ENCODE peak calls at places on chromosome 14, in nine cellular contexts. Q is psoas muscle; B is AG20443; R is ELF-1; X is activated T-helper 1 cell treated with Interleukin-2 at 50 U/mL for 16 hours; J is GM04504; F is HFF-Myc; E is stimulated activated CD8-positive, alpha-beta memory T cell treated with anti-CD3 and anti-CD28 coated beads, Interleukin-4, amount 100 ng/mL, for 1 hour; O is stimulated activated CD4-positive, alpha-beta T cell treated with anti-CD3 and anti-CD28 coated beads, Interleukin-15, amount 100 ng/mL, for 24 hours. K is an unnamed sample.
A peak's percentile ranks its signal among the peaks of the same experiment; 100 is the strongest.

GRCh38 chr14:39050389-39050788 is 52.6 kb downstream of the SEC23A start:
- DNase-seq in Q (no peak), B (peak; percentile 64), R (no peak), E (no peak), O (no peak), F (peak; percentile 12), X (no peak), J (peak; percentile 53), K (peak; percentile 66)

GRCh38 chr14:21039585-21040369 is 2.4 kb upstream of the RNASE7 start:
- DNase-seq in Q (peak; percentile 70), O (no peak), J (no peak), X (no peak), R (peak; percentile 77), E (no peak), B (peak; percentile 78), F (no peak), K (no peak)

GRCh38 chr14:71415404-71415690 is 508.1 kb downstream of the PCNX1 start:
- DNase-seq in Q (no peak), F (no peak), X (no peak), J (no peak), R (no peak), O (no peak), E (no peak), B (peak; percentile 61), K (no peak)

GRCh38 chr14:49954171-49954631 is 61.3 kb downstream of the ARF6 start:
- DNase-seq in R (no peak), Q (peak; percentile 56), F (no peak), O (no peak), J (peak; percentile 48), E (no peak), B (peak; percentile 65), X (no peak), K (no peak)

GRCh38 chr14:68512088-68512487 is 280.8 kb downstream of the ZFP36L1 start:
- DNase-seq in J (peak; percentile 65), Q (no peak), F (no peak), X (no peak), E (no peak), R (no peak), B (no peak), O (no peak), K (no peak)

GRCh38 chr14:101322223-101322622 is 239.1 kb upstream of the DIO3 start:
- DNase-seq in X (no peak), J (no peak), O (no peak), E (no peak), F (no peak), B (no peak), Q (no peak), R (peak; percentile 30), K (no peak)

GRCh38 chr14:98371141-98371540 is 900.9 kb downstream of the BCL11B start:
- DNase-seq in Q (no peak), R (no peak), O (no peak), F (no peak), J (no peak), X (no peak), B (no peak), E (no peak), K (no peak)

GRCh38 chr14:49545716-49546115 is 40.5 kb downstream of the RPS29 start:
- DNase-seq in J (no peak), Q (no peak), R (peak; percentile 34), F (no peak), X (no peak), B (no peak), E (no peak), O (no peak), K (no peak)

GRCh38 chr14:32472512-32473472 is 143.7 kb downstream of the AKAP6 start:
- DNase-seq in Q (no peak), R (no peak), X (no peak), J (no peak), B (peak; percentile 30), E (no peak), O (no peak), F (peak; percentile 59), K (peak; percentile 49)

GRCh38 chr14:51319181-51319597 is 79.1 kb downstream of the TMX1 start:
- DNase-seq in O (no peak), Q (no peak), E (no peak), B (no peak), X (no peak), F (no peak), R (no peak), J (no peak), K (no peak)

GRCh38 chr14:95213774-95214173 is 56.4 kb upstream of the DICER1 start:
- DNase-seq in F (no peak), O (no peak), J (no peak), Q (no peak), B (no peak), X (no peak), R (no peak), E (no peak), K (no peak)

K was measured in HS-5.